ENCODE peak calls at places on chromosomes 4 and X, in seven cellular contexts. One of them, this sample, is unnamed.
A peak's percentile ranks its signal among the peaks of the same experiment; 100 is the strongest.

GRCh38 chrX:15853586-15854079 is 980 bp downstream of the AP1S2 start:
- DNase-seq in left lung: no peak
- DNase-seq in mucosa of descending colon: no peak
- DNase-seq in fibroblast of the aortic adventitia: no peak
- DNase-seq in A549: no peak
- DNase-seq in cardiac muscle cell: no peak
- DNase-seq in fibroblast of lung: peak; percentile 4
- DNase-seq in this sample: no peak

GRCh38 chrX:40272141-40272540 is 174.4 kb upstream of the BCOR start:
- DNase-seq in left lung: no peak
- DNase-seq in mucosa of descending colon: no peak
- DNase-seq in fibroblast of the aortic adventitia: no peak
- DNase-seq in A549: no peak
- DNase-seq in cardiac muscle cell: no peak
- DNase-seq in fibroblast of lung: no peak
- DNase-seq in this sample: no peak

GRCh38 chr4:26858035-26858918 is 2.4 kb upstream of the STIM2 start:
- DNase-seq in left lung: no peak
- DNase-seq in mucosa of descending colon: no peak
- DNase-seq in fibroblast of the aortic adventitia: no peak
- DNase-seq in A549: no peak
- DNase-seq in cardiac muscle cell: no peak
- DNase-seq in fibroblast of lung: no peak
- DNase-seq in this sample: no peak

GRCh38 chrX:124829930-124830329 is 483.6 kb downstream of the SH2D1A start:
- DNase-seq in left lung: no peak
- DNase-seq in mucosa of descending colon: no peak
- DNase-seq in fibroblast of the aortic adventitia: no peak
- DNase-seq in A549: no peak
- DNase-seq in cardiac muscle cell: no peak
- DNase-seq in fibroblast of lung: no peak
- DNase-seq in this sample: no peak

GRCh38 chr4:6272863-6273660 is 3.4 kb downstream of the WFS1 start:
- DNase-seq in left lung: peak; percentile 72
- DNase-seq in mucosa of descending colon: no peak
- DNase-seq in fibroblast of the aortic adventitia: peak; percentile 70
- DNase-seq in A549: peak; percentile 32
- DNase-seq in cardiac muscle cell: peak; percentile 26
- DNase-seq in fibroblast of lung: peak; percentile 65
- DNase-seq in this sample: no peak

GRCh38 chr4:88991746-88992145 is 65.2 kb downstream of the FAM13A start:
- DNase-seq in left lung: no peak
- DNase-seq in mucosa of descending colon: no peak
- DNase-seq in fibroblast of the aortic adventitia: peak; percentile 70
- DNase-seq in A549: no peak
- DNase-seq in cardiac muscle cell: no peak
- DNase-seq in fibroblast of lung: no peak
- DNase-seq in this sample: no peak

GRCh38 chr4:98565646-98566403 is 92.6 kb downstream of the TSPAN5 start:
- DNase-seq in left lung: no peak
- DNase-seq in mucosa of descending colon: no peak
- DNase-seq in fibroblast of the aortic adventitia: peak; percentile 22
- DNase-seq in A549: no peak
- DNase-seq in cardiac muscle cell: peak; percentile 32
- DNase-seq in fibroblast of lung: no peak
- DNase-seq in this sample: no peak

GRCh38 chr4:83075271-83075670 is 39.3 kb downstream of the PLAC8 start:
- DNase-seq in left lung: no peak
- DNase-seq in mucosa of descending colon: no peak
- DNase-seq in fibroblast of the aortic adventitia: peak; percentile 26
- DNase-seq in A549: no peak
- DNase-seq in cardiac muscle cell: no peak
- DNase-seq in fibroblast of lung: peak; percentile 28
- DNase-seq in this sample: no peak

GRCh38 chr4:71732706-71733105 is 51.2 kb downstream of the GC start:
- DNase-seq in left lung: no peak
- DNase-seq in mucosa of descending colon: no peak
- DNase-seq in fibroblast of the aortic adventitia: peak; percentile 54
- DNase-seq in A549: peak; percentile 31
- DNase-seq in cardiac muscle cell: peak; percentile 60
- DNase-seq in fibroblast of lung: peak; percentile 56
- DNase-seq in this sample: peak; percentile 26

GRCh38 chr4:84481077-84481878 is 17.8 kb downstream of the NKX6-1 start:
- DNase-seq in left lung: no peak
- DNase-seq in mucosa of descending colon: peak; percentile 34
- DNase-seq in fibroblast of the aortic adventitia: no peak
- DNase-seq in A549: no peak
- DNase-seq in cardiac muscle cell: no peak
- DNase-seq in fibroblast of lung: no peak
- DNase-seq in this sample: no peak

GRCh38 chr4:40401646-40402045 is 66.5 kb downstream of the CHRNA9 start:
- DNase-seq in left lung: no peak
- DNase-seq in mucosa of descending colon: no peak
- DNase-seq in fibroblast of the aortic adventitia: no peak
- DNase-seq in A549: no peak
- DNase-seq in cardiac muscle cell: peak; percentile 6
- DNase-seq in fibroblast of lung: peak; percentile 56
- DNase-seq in this sample: no peak

GRCh38 chr4:70183168-70183939 is 12.2 kb upstream of the ODAM start:
- DNase-seq in left lung: no peak
- DNase-seq in mucosa of descending colon: no peak
- DNase-seq in fibroblast of the aortic adventitia: peak; percentile 66
- DNase-seq in A549: peak; percentile 57
- DNase-seq in cardiac muscle cell: peak; percentile 80
- DNase-seq in fibroblast of lung: peak; percentile 79
- DNase-seq in this sample: no peak

GRCh38 chrX:81261576-81261975 is 59.7 kb downstream of the SH3BGRL start:
- DNase-seq in left lung: no peak
- DNase-seq in mucosa of descending colon: no peak
- DNase-seq in fibroblast of the aortic adventitia: peak; percentile 34
- DNase-seq in A549: peak; percentile 2
- DNase-seq in cardiac muscle cell: no peak
- DNase-seq in fibroblast of lung: peak; percentile 3
- DNase-seq in this sample: no peak

GRCh38 chrX:12567857-12568256 is 223.4 kb upstream of the PRPS2 start:
- DNase-seq in left lung: no peak
- DNase-seq in mucosa of descending colon: no peak
- DNase-seq in fibroblast of the aortic adventitia: peak; percentile 31
- DNase-seq in A549: peak; percentile 12
- DNase-seq in cardiac muscle cell: peak; percentile 1
- DNase-seq in fibroblast of lung: peak; percentile 18
- DNase-seq in this sample: no peak

GRCh38 chr4:165207016-165207430 is 338 bp upstream of the KLHL2 start:
- DNase-seq in left lung: no peak
- DNase-seq in mucosa of descending colon: no peak
- DNase-seq in fibroblast of the aortic adventitia: peak; percentile 33
- DNase-seq in A549: peak; percentile 11
- DNase-seq in cardiac muscle cell: no peak
- DNase-seq in fibroblast of lung: peak; percentile 35
- DNase-seq in this sample: no peak

GRCh38 chr4:185721949-185722316 is 90.1 kb downstream of the SORBS2 start:
- DNase-seq in left lung: no peak
- DNase-seq in mucosa of descending colon: no peak
- DNase-seq in fibroblast of the aortic adventitia: peak; percentile 59
- DNase-seq in A549: no peak
- DNase-seq in cardiac muscle cell: no peak
- DNase-seq in fibroblast of lung: peak; percentile 78
- DNase-seq in this sample: no peak

GRCh38 chrX:116198810-116199209 is 28.3 kb downstream of the AGTR2 start:
- DNase-seq in left lung: no peak
- DNase-seq in mucosa of descending colon: no peak
- DNase-seq in fibroblast of the aortic adventitia: peak; percentile 1
- DNase-seq in A549: peak; percentile 1
- DNase-seq in cardiac muscle cell: no peak
- DNase-seq in fibroblast of lung: no peak
- DNase-seq in this sample: no peak

GRCh38 chr4:154030747-154031146 is 241.9 kb upstream of the SFRP2 start:
- DNase-seq in left lung: no peak
- DNase-seq in mucosa of descending colon: no peak
- DNase-seq in fibroblast of the aortic adventitia: no peak
- DNase-seq in A549: no peak
- DNase-seq in cardiac muscle cell: no peak
- DNase-seq in fibroblast of lung: no peak
- DNase-seq in this sample: no peak

GRCh38 chr4:154032914-154033313 is 244.0 kb upstream of the SFRP2 start:
- DNase-seq in left lung: no peak
- DNase-seq in mucosa of descending colon: no peak
- DNase-seq in fibroblast of the aortic adventitia: no peak
- DNase-seq in A549: no peak
- DNase-seq in cardiac muscle cell: no peak
- DNase-seq in fibroblast of lung: no peak
- DNase-seq in this sample: no peak

GRCh38 chr4:154033921-154034320 is 245.0 kb upstream of the SFRP2 start:
- DNase-seq in left lung: no peak
- DNase-seq in mucosa of descending colon: no peak
- DNase-seq in fibroblast of the aortic adventitia: no peak
- DNase-seq in A549: no peak
- DNase-seq in cardiac muscle cell: no peak
- DNase-seq in fibroblast of lung: no peak
- DNase-seq in this sample: no peak

GRCh38 chr4:154030152-154030551 is 241.3 kb upstream of the SFRP2 start:
- DNase-seq in left lung: no peak
- DNase-seq in mucosa of descending colon: no peak
- DNase-seq in fibroblast of the aortic adventitia: no peak
- DNase-seq in A549: no peak
- DNase-seq in cardiac muscle cell: no peak
- DNase-seq in fibroblast of lung: no peak
- DNase-seq in this sample: no peak

DNA sequence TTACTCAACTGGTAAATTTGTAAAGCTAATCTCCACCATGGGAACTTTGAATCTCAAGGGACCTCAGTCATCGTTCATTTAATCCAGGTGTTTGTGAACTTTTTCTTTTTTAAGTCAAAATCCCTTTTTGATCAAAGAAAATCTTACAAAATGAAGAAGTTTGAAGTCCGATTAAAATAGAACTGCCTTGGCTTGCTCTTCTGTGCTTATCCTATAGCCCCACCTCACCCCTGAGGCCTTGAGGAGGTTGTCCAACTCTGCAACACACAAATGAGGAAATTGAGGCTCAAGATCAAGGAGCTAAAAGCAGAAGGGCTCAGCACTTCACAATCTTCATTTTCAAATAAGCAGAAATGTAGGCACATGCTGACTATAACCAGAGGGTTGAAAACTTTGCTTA is 240.3 kb upstream of the SFRP2 start:
- DNase-seq in left lung: no peak
- DNase-seq in mucosa of descending colon: no peak
- DNase-seq in fibroblast of the aortic adventitia: no peak
- DNase-seq in A549: no peak
- DNase-seq in cardiac muscle cell: no peak
- DNase-seq in fibroblast of lung: no peak
- DNase-seq in this sample: no peak
- TF ChIP-seq CTCF in left lung: no peak
- TF ChIP-seq CTCF in mucosa of descending colon: no peak
- TF ChIP-seq CTCF in fibroblast of the aortic adventitia: no peak
- TF ChIP-seq CTCF in A549: no peak
- TF ChIP-seq CTCF in cardiac muscle cell: no peak
- TF ChIP-seq CTCF in fibroblast of lung: no peak
- TF ChIP-seq CTCF in this sample: no peak

GRCh38 chr4:144564358-144564757 is 81.6 kb upstream of the HHIP start:
- DNase-seq in left lung: no peak
- DNase-seq in mucosa of descending colon: no peak
- DNase-seq in fibroblast of the aortic adventitia: peak; percentile 10
- DNase-seq in A549: no peak
- DNase-seq in cardiac muscle cell: no peak
- DNase-seq in fibroblast of lung: no peak
- DNase-seq in this sample: no peak
- H3K4me3 ChIP-seq in left lung: no peak overlapping the region
- H3K4me3 ChIP-seq in mucosa of descending colon: no peak overlapping the region
- H3K4me3 ChIP-seq in fibroblast of the aortic adventitia: no peak overlapping the region
- H3K4me3 ChIP-seq in A549: no peak overlapping the region
- H3K4me3 ChIP-seq in cardiac muscle cell: no peak overlapping the region
- H3K4me3 ChIP-seq in fibroblast of lung: no peak overlapping the region
- H3K4me3 ChIP-seq in this sample: no peak overlapping the region

DNA sequence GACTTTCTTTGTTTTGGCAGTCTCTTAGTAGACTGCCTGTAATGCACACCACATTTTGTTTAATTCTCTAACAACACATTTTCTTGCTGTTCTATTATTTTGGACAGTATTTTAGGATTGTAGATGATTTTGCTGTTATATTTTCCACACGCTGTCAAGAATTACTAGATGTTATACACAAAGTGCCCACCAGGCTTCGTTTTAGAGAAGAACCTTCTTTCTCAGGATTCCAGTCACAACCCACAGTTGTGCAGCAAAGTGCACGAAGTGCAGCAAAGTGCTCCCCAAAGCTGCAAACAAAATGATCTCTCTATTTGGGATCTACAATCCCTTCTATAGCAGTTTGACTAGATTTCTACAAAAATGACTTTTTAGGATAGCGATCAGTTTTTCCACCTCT is 2.4 kb downstream of the ZNF141 start:
- DNase-seq in left lung: no peak
- DNase-seq in mucosa of descending colon: no peak
- DNase-seq in fibroblast of the aortic adventitia: no peak
- DNase-seq in A549: no peak
- DNase-seq in cardiac muscle cell: no peak
- DNase-seq in fibroblast of lung: no peak
- DNase-seq in this sample: no peak
- TF ChIP-seq CTCF in left lung: peak; percentile 16
- TF ChIP-seq CTCF in mucosa of descending colon: no peak
- TF ChIP-seq CTCF in fibroblast of the aortic adventitia: peak; percentile 42
- TF ChIP-seq CTCF in A549: no peak
- TF ChIP-seq CTCF in cardiac muscle cell: peak; percentile 13
- TF ChIP-seq CTCF in fibroblast of lung: peak; percentile 13
- TF ChIP-seq CTCF in this sample: peak; percentile 20

DNA sequence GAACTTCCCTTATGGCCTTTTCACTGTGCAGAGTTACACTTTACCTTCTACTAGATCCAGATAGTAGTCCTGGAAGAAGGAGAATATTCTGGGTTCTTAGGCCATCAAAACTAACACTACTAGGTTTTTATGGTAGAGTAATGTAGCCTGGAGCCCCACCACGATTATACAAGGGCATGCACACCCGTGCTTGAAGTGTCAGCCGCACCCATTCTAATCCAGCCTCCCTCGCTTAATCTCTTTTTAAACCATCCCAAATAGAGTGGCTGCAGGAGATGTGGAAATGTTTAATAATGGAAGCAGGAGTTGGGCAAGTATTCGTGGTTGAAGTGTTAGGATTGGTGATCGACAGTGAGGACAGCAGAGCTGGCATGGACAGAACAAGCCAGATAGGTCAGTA is 14.2 kb downstream of the ENPEP start:
- DNase-seq in left lung: no peak
- DNase-seq in mucosa of descending colon: no peak
- DNase-seq in fibroblast of the aortic adventitia: no peak
- DNase-seq in A549: no peak
- DNase-seq in cardiac muscle cell: no peak
- DNase-seq in fibroblast of lung: no peak
- DNase-seq in this sample: no peak
- H3K4me3 ChIP-seq in left lung: no peak overlapping the region
- H3K4me3 ChIP-seq in mucosa of descending colon: no peak overlapping the region
- H3K4me3 ChIP-seq in fibroblast of the aortic adventitia: no peak overlapping the region
- H3K4me3 ChIP-seq in A549: no peak overlapping the region
- H3K4me3 ChIP-seq in cardiac muscle cell: no peak overlapping the region
- H3K4me3 ChIP-seq in fibroblast of lung: no peak overlapping the region
- H3K4me3 ChIP-seq in this sample: no peak overlapping the region

This sample was measured in epithelial cell of proximal tubule.